ENCODE peak calls at places on chromosomes 2 and 18, in four cellular contexts. S, H, B and Z are unnamed samples.

GRCh38 chr2:30239308-30240161 is 8.2 kb downstream of the LBH start:
- DNase-seq in S (peak; percentile 71), H (peak; percentile 85), B (peak; percentile 96), Z (no peak)

GRCh38 chr18:77055429-77056310 is 76.9 kb downstream of the MBP start:
- DNase-seq in S (no peak), H (no peak), B (no peak), Z (no peak)

GRCh38 chr2:160061533-160062282 is 707 bp downstream of the PLA2R1 start:
- DNase-seq in S (no peak), H (no peak), B (peak; percentile 25), Z (no peak)

GRCh38 chr2:151052850-151053660 is 208.6 kb downstream of the RBM43 start:
- DNase-seq in S (no peak), H (no peak), B (no peak), Z (no peak)

GRCh38 chr2:55636831-55637230 is 19.4 kb upstream of the PPP4R3B start:
- DNase-seq in S (no peak), H (no peak), B (no peak), Z (no peak)

GRCh38 chr2:127153691-127154158 is 46.8 kb upstream of the BIN1 start:
- DNase-seq in S (no peak), H (peak; percentile 88), B (peak; percentile 78), Z (peak; percentile 49)

GRCh38 chr2:119544075-119545031 is at the start of gene CFAP221:
- DNase-seq in S (no peak), H (peak; percentile 24), B (peak; percentile 79), Z (no peak)

GRCh38 chr2:79370976-79371550 is 141.8 kb upstream of the CTNNA2 start:
- DNase-seq in S (no peak), H (no peak), B (no peak), Z (no peak)

GRCh38 chr2:56580242-56580641 is 396.5 kb downstream of the CCDC85A start:
- DNase-seq in S (no peak), H (peak; percentile 36), B (peak; percentile 8), Z (no peak)

GRCh38 chr18:61582205-61582710 is 249.0 kb downstream of the CDH20 start:
- DNase-seq in S (no peak), H (no peak), B (no peak), Z (no peak)